ENCODE peak calls at places on chromosomes 3 and 15, in six cellular contexts. One of them, this sample, is unnamed.
A peak's percentile ranks its signal among the peaks of the same experiment; 100 is the strongest.

GRCh38 chr3:108251256-108251655 is 29.0 kb upstream of the IFT57 start:
- DNase-seq in HepG2: peak; percentile 2
- DNase-seq in A549: no peak
- DNase-seq in H1: no peak
- DNase-seq in K562: no peak
- DNase-seq in GM12878: no peak
- DNase-seq in this sample: no peak

GRCh38 chr3:184465883-184466412 is 86.1 kb downstream of the CHRD start:
- DNase-seq in HepG2: no peak
- DNase-seq in A549: no peak
- DNase-seq in H1: no peak
- DNase-seq in K562: no peak
- DNase-seq in GM12878: no peak
- DNase-seq in this sample: no peak

GRCh38 chr3:151351216-151351615 is 21.9 kb upstream of the P2RY13 start:
- DNase-seq in HepG2: no peak
- DNase-seq in A549: no peak
- DNase-seq in H1: no peak
- DNase-seq in K562: no peak
- DNase-seq in GM12878: no peak
- DNase-seq in this sample: no peak

GRCh38 chr3:78992400-78992799 is 775.4 kb downstream of the ROBO1 start:
- DNase-seq in HepG2: peak; percentile 23
- DNase-seq in A549: no peak
- DNase-seq in H1: no peak
- DNase-seq in K562: no peak
- DNase-seq in GM12878: no peak
- DNase-seq in this sample: no peak

GRCh38 chr15:99441871-99442267 is 123.9 kb upstream of the MEF2A start:
- DNase-seq in HepG2: no peak
- DNase-seq in A549: no peak
- DNase-seq in H1: no peak
- DNase-seq in K562: no peak
- DNase-seq in GM12878: no peak
- DNase-seq in this sample: peak; percentile 19

GRCh38 chr15:81941479-81941878 is 104.3 kb downstream of the MEX3B start:
- DNase-seq in HepG2: no peak
- DNase-seq in A549: no peak
- DNase-seq in H1: no peak
- DNase-seq in K562: no peak
- DNase-seq in GM12878: no peak
- DNase-seq in this sample: no peak

GRCh38 chr3:49554639-49555265 is 475 bp downstream of the BSN start:
- DNase-seq in HepG2: no peak
- DNase-seq in A549: no peak
- DNase-seq in H1: no peak
- DNase-seq in K562: peak; percentile 68
- DNase-seq in GM12878: no peak
- DNase-seq in this sample: no peak

GRCh38 chr3:123397921-123398785 is 50.7 kb downstream of the ADCY5 start:
- DNase-seq in HepG2: no peak
- DNase-seq in A549: no peak
- DNase-seq in H1: no peak
- DNase-seq in K562: no peak
- DNase-seq in GM12878: no peak
- DNase-seq in this sample: no peak

GRCh38 chr15:43775411-43775965 is 1.3 kb downstream of the ELL3 start:
- DNase-seq in HepG2: peak; percentile 79
- DNase-seq in A549: peak; percentile 25
- DNase-seq in H1: peak; percentile 31
- DNase-seq in K562: no peak
- DNase-seq in GM12878: no peak
- DNase-seq in this sample: peak; percentile 52

GRCh38 chr3:29285356-29286070 is 4.6 kb downstream of the RBMS3 start:
- DNase-seq in HepG2: no peak
- DNase-seq in A549: no peak
- DNase-seq in H1: no peak
- DNase-seq in K562: no peak
- DNase-seq in GM12878: no peak
- DNase-seq in this sample: no peak

GRCh38 chr3:71258116-71258515 is 325.4 kb downstream of the FOXP1 start:
- DNase-seq in HepG2: peak; percentile 70
- DNase-seq in A549: peak; percentile 43
- DNase-seq in H1: no peak
- DNase-seq in K562: no peak
- DNase-seq in GM12878: no peak
- DNase-seq in this sample: no peak
- TF ChIP-seq MAX in HepG2: no peak
- TF ChIP-seq MAX in A549: no peak
- TF ChIP-seq MAX in H1: no peak
- TF ChIP-seq MAX in K562: no peak
- TF ChIP-seq MAX in GM12878: no peak
- TF ChIP-seq MAX in this sample: no peak

DNA sequence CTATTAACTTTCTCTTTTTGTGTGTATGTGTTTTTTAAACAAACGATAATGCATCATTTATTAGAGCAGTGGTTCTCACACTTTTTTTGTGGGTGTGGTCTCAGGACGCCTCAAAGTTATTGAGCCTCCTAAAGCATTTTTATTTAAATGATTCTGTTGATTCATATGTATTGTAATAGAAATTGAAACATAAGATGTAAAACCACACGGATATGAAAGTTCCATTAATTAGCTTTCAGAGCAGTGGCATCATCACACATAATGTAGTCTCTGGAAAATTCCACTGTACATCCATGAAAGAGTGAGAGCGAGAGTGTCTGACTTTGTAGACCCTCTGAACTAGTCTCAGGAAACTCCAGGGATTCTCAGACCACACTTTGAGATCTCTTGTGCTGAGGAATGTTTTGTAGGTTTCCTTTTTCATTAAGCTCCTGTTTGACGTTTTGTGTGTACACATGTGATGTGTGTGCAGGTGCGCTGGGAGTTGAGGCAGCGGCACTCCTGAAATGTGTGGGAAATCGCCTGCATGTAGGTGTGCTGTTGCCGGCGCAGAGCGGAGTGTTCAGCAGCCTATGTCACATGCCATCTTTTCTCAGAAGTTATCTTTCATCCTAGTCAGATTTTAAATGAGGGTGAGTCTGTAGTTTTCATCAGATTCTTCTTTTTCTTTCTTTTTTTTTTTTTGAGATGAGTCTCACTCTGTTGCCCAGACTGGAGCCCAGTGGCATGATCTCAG is 5.3 kb upstream of the TRAK1 start:
- DNase-seq in HepG2: no peak
- DNase-seq in A549: no peak
- DNase-seq in H1: no peak
- DNase-seq in K562: no peak
- DNase-seq in GM12878: no peak
- DNase-seq in this sample: no peak
- TF ChIP-seq EP300 in HepG2: no peak
- TF ChIP-seq EP300 in A549: no peak
- TF ChIP-seq EP300 in H1: no peak
- TF ChIP-seq EP300 in K562: no peak
- TF ChIP-seq EP300 in GM12878: no peak
- TF ChIP-seq EP300 in this sample: no peak

DNA sequence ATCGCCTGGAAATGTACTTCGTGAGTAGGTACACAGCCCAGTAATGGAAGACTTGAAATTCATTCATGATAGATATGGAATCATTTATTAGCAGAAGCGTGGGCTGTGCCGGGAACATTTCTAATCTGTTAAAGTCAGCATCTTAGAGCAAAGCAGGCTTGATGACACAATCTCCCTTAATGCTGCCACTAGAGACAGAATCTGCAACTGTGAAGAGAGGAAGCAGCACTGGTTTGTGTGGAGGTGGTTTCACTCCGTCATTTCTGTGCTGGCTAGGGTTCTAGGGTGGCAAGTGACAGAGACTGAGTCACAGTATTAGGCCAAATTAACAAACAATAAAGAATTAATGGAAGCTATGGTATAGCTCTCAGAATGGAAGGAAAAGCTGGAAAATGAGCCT is 225.1 kb upstream of the PROK2 start:
- DNase-seq in HepG2: no peak
- DNase-seq in A549: no peak
- DNase-seq in H1: no peak
- DNase-seq in K562: no peak
- DNase-seq in GM12878: no peak
- DNase-seq in this sample: no peak
- H3K4me2 ChIP-seq in HepG2: no peak overlapping the region
- H3K4me2 ChIP-seq in A549: no peak overlapping the region
- H3K4me2 ChIP-seq in H1: no peak overlapping the region
- H3K4me2 ChIP-seq in K562: no peak overlapping the region
- H3K4me2 ChIP-seq in GM12878: no peak overlapping the region
- H3K4me2 ChIP-seq in this sample: no peak overlapping the region

GRCh38 chr3:17023006-17023664 is 138.4 kb downstream of the PLCL2 start:
- DNase-seq in HepG2: no peak
- DNase-seq in A549: no peak
- DNase-seq in H1: no peak
- DNase-seq in K562: no peak
- DNase-seq in GM12878: peak; percentile 56
- DNase-seq in this sample: no peak
- TF ChIP-seq MAX in HepG2: no peak
- TF ChIP-seq MAX in A549: no peak
- TF ChIP-seq MAX in H1: no peak
- TF ChIP-seq MAX in K562: no peak
- TF ChIP-seq MAX in GM12878: no peak
- TF ChIP-seq MAX in this sample: no peak

GRCh38 chr15:80536231-80536630 is 132.0 kb downstream of the ARNT2 start:
- DNase-seq in HepG2: no peak
- DNase-seq in A549: no peak
- DNase-seq in H1: no peak
- DNase-seq in K562: no peak
- DNase-seq in GM12878: no peak
- DNase-seq in this sample: no peak
- TF ChIP-seq EP300 in HepG2: no peak
- TF ChIP-seq EP300 in A549: no peak
- TF ChIP-seq EP300 in H1: no peak
- TF ChIP-seq EP300 in K562: no peak
- TF ChIP-seq EP300 in GM12878: no peak
- TF ChIP-seq EP300 in this sample: no peak

GRCh38 chr3:188901126-188901525 is 270.6 kb upstream of the TPRG1 start:
- DNase-seq in HepG2: no peak
- DNase-seq in A549: no peak
- DNase-seq in H1: no peak
- DNase-seq in K562: no peak
- DNase-seq in GM12878: no peak
- DNase-seq in this sample: no peak
- H3K4me2 ChIP-seq in HepG2: no peak overlapping the region
- H3K4me2 ChIP-seq in A549: peak overlapping the region; percentile 1
- H3K4me2 ChIP-seq in H1: no peak overlapping the region
- H3K4me2 ChIP-seq in K562: no peak overlapping the region
- H3K4me2 ChIP-seq in GM12878: no peak overlapping the region
- H3K4me2 ChIP-seq in this sample: peak overlapping the region; percentile 84

GRCh38 chr15:59688383-59688887 is 685 bp downstream of the BNIP2 start:
- DNase-seq in HepG2: peak; percentile 42
- DNase-seq in A549: peak; percentile 25
- DNase-seq in H1: no peak
- DNase-seq in K562: no peak
- DNase-seq in GM12878: peak; percentile 7
- DNase-seq in this sample: no peak
- TF ChIP-seq MAX in HepG2: no peak
- TF ChIP-seq MAX in A549: no peak
- TF ChIP-seq MAX in H1: no peak
- TF ChIP-seq MAX in K562: no peak
- TF ChIP-seq MAX in GM12878: no peak
- TF ChIP-seq MAX in this sample: no peak

DNA sequence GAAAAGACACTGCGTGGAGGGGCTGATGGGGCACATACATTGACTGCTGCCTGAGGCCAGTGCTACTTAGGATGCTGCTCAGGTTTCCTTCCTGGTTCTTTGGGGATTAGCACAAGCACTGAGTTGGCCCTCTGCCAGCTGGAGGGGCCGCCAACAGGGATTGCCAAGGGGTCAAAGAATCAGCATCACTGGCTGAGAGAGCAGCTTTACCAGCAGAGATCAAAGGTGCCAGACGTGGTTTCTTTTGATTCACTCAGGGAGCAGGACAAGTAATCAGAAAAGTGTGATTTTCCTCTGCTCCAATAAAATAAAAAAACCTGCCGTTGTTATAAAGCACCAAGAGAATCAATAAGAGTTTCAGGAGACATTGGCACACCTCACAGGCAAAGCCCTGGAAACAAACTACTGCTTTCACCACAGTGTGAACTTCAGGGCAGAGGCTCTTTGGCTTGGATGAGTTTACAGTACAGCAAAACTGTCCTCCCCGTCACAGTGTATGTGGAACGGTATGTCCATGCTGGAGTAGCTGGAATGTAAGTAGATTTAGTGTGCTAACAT is 45.8 kb upstream of the FSIP1 start:
- DNase-seq in HepG2: no peak
- DNase-seq in A549: no peak
- DNase-seq in H1: no peak
- DNase-seq in K562: no peak
- DNase-seq in GM12878: no peak
- DNase-seq in this sample: no peak
- TF ChIP-seq EP300 in HepG2: no peak
- TF ChIP-seq EP300 in A549: no peak
- TF ChIP-seq EP300 in H1: no peak
- TF ChIP-seq EP300 in K562: no peak
- TF ChIP-seq EP300 in GM12878: no peak
- TF ChIP-seq EP300 in this sample: no peak

GRCh38 chr3:130950124-130950523 is 56.2 kb downstream of the ATP2C1 start:
- DNase-seq in HepG2: no peak
- DNase-seq in A549: no peak
- DNase-seq in H1: no peak
- DNase-seq in K562: no peak
- DNase-seq in GM12878: no peak
- DNase-seq in this sample: no peak
- H3K4me2 ChIP-seq in HepG2: no peak overlapping the region
- H3K4me2 ChIP-seq in A549: no peak overlapping the region
- H3K4me2 ChIP-seq in H1: no peak overlapping the region
- H3K4me2 ChIP-seq in K562: no peak overlapping the region
- H3K4me2 ChIP-seq in GM12878: no peak overlapping the region
- H3K4me2 ChIP-seq in this sample: no peak overlapping the region

This sample was measured in SK-N-SH.